ENCODE peak calls at places on chromosomes 7 and 10, in nine cellular contexts. G is fibroblast of pulmonary artery, N is AG10803, T is fibroblast of lung, O is IMR-90, D is uterus, S is lower lobe of right lung, B is hepatocyte, R is bronchial epithelial cell. C is an unnamed sample.

GRCh38 chr10:3148041-3148440 is 24.5 kb downstream of the PITRM1 start:
- DNase-seq in T (no peak), N (no peak), G (no peak), B (no peak), S (no peak), R (no peak), O (no peak), D (no peak), C (no peak)

GRCh38 chr10:69639291-69640195 is 9.5 kb downstream of the FAM241B start:
- DNase-seq in O (peak; percentile 56), N (peak; percentile 55), R (peak; percentile 74), G (peak; percentile 76), T (peak; percentile 70), D (peak; percentile 46), S (peak; percentile 63), B (peak; percentile 80), C (peak; percentile 64)

GRCh38 chr7:27723086-27723485 is 16.9 kb upstream of the TAX1BP1 start:
- DNase-seq in N (peak; percentile 44), G (peak; percentile 27), S (no peak), T (no peak), R (peak; percentile 43), O (no peak), B (no peak), D (no peak), C (peak; percentile 9)

GRCh38 chr10:69936091-69936490 is 116.6 kb upstream of the MACROH2A2 start:
- DNase-seq in B (no peak), R (no peak), N (no peak), D (no peak), S (no peak), G (no peak), O (no peak), T (no peak), C (no peak)

GRCh38 chr7:104267701-104268368 is 60.0 kb upstream of the ORC5 start:
- DNase-seq in R (peak; percentile 40), T (peak; percentile 39), S (no peak), O (peak; percentile 28), B (no peak), G (peak; percentile 44), N (peak; percentile 17), D (no peak), C (peak; percentile 27)

GRCh38 chr7:129037585-129037984 is 17.3 kb downstream of the TNPO3 start:
- DNase-seq in S (no peak), T (no peak), R (no peak), D (no peak), N (no peak), B (no peak), G (no peak), O (no peak), C (no peak)

GRCh38 chr10:60434418-60435046 is 44.9 kb upstream of the ANK3 start:
- DNase-seq in T (peak; percentile 80), S (no peak), D (peak; percentile 18), N (peak; percentile 64), R (peak; percentile 64), O (peak; percentile 74), G (peak; percentile 83), B (peak; percentile 65), C (peak; percentile 80)

GRCh38 chr10:78991187-78991586 is 77.6 kb upstream of the ZMIZ1 start:
- DNase-seq in G (no peak), R (peak; percentile 93), N (no peak), D (no peak), S (no peak), B (no peak), T (no peak), O (peak; percentile 46), C (peak; percentile 29)

GRCh38 chr7:22137026-22137425 is 191.3 kb upstream of the CDCA7L start:
- DNase-seq in B (no peak), N (peak; percentile 87), T (no peak), R (no peak), O (peak; percentile 22), G (peak; percentile 17), D (no peak), S (no peak), C (peak; percentile 57)

GRCh38 chr10:55397777-55398176 is 596.7 kb upstream of the PCDH15 start:
- DNase-seq in B (no peak), O (no peak), R (no peak), N (no peak), T (no peak), D (no peak), S (no peak), G (no peak), C (no peak)

GRCh38 chr10:6204063-6204340 is 1.3 kb downstream of the PFKFB3 start:
- DNase-seq in G (no peak), B (no peak), N (no peak), D (peak; percentile 41), S (peak; percentile 80), T (no peak), O (no peak), R (no peak), C (no peak)

GRCh38 chr7:99694912-99695304 is 15.1 kb upstream of the CYP3A5 start:
- DNase-seq in D (no peak), R (no peak), S (no peak), G (no peak), B (no peak), N (no peak), O (no peak), T (no peak), C (no peak)

GRCh38 chr10:77195101-77195500 is 442.5 kb downstream of the KCNMA1 start:
- DNase-seq in B (peak; percentile 35), S (no peak), G (peak; percentile 82), N (peak; percentile 88), R (peak; percentile 79), O (peak; percentile 90), D (peak; percentile 45), T (peak; percentile 71), C (peak; percentile 85)

GRCh38 chr10:31322647-31323046 is 3.6 kb downstream of the ZEB1 start:
- DNase-seq in N (peak; percentile 32), G (peak; percentile 20), B (no peak), T (peak; percentile 37), O (peak; percentile 25), D (no peak), R (no peak), S (no peak), C (no peak)
- TF ChIP-seq CTCF in N (peak; percentile 67), G (peak; percentile 46), B (peak; percentile 26), T (peak; percentile 57), O (no peak), D (peak; percentile 41), R (no peak), S (peak; percentile 27), C (peak; percentile 46)

GRCh38 chr10:42880255-42880620 is 97.6 kb downstream of the BMS1 start:
- DNase-seq in R (no peak), O (no peak), D (no peak), S (no peak), G (no peak), B (no peak), N (no peak), T (no peak), C (no peak)

GRCh38 chr10:42877496-42878030 is 95.0 kb downstream of the BMS1 start:
- DNase-seq in R (no peak), D (no peak), T (no peak), S (no peak), B (no peak), G (no peak), N (no peak), O (no peak), C (no peak)

GRCh38 chr10:42879380-42880254 is 97.0 kb downstream of the BMS1 start:
- DNase-seq in G (no peak), B (no peak), R (no peak), D (no peak), T (no peak), N (no peak), O (no peak), S (peak; percentile 41), C (no peak)

GRCh38 chr10:42878134-42878820 is 95.7 kb downstream of the BMS1 start:
- DNase-seq in S (no peak), G (no peak), N (no peak), O (no peak), R (no peak), B (no peak), T (no peak), D (no peak), C (no peak)

GRCh38 chr10:42878821-42879195 is 96.2 kb downstream of the BMS1 start:
- DNase-seq in O (no peak), B (no peak), S (no peak), N (no peak), R (no peak), T (no peak), D (no peak), G (no peak), C (no peak)
- H3K4me3 ChIP-seq in O (no peak overlapping the region), B (no peak overlapping the region), S (no peak overlapping the region), N (no peak overlapping the region), R (no peak overlapping the region), T (no peak overlapping the region), D (no peak overlapping the region), G (no peak overlapping the region), C (no peak overlapping the region)

DNA sequence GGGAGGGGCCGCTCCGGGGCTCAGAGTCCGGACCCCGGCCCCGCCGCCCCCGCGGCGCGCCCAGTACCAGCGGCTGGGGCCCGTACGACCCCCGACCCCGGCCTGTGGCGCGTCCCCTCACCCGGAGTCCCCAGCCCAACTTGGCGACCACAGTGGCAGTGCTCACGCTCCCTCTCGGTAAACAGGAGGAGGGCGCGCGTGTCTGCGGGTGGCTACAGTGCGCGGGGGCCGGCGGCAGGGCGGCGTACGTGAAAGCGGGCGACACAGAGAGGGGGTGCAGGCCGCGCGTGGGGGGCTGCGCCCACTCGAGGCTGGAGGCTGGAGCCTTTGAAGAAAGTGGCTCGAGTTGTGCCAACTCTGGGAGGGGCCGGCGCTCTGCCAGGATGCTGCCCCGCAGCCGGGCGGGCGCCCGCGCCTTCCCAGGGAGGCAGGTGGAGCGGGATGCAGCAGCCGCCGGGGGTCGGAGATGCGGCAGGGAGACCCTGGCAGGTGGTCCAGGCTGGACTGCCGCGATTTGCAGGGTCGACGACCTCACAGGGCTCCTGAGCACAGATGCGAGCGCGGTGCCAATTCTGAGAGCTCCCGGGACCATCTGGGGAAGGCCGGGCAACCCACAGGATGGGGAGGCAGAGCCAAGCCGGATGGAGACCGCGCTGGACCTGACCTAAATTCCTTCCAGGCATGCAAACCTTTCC is 655 bp downstream of the PTPRE start:
- DNase-seq in R (no peak), D (no peak), B (peak; percentile 37), O (no peak), T (peak; percentile 18), S (peak; percentile 68), N (peak; percentile 82), G (peak; percentile 58), C (peak; percentile 33)
- TF ChIP-seq CTCF in R (no peak), D (no peak), B (no peak), O (no peak), T (no peak), S (no peak), N (no peak), G (no peak), C (no peak)

DNA sequence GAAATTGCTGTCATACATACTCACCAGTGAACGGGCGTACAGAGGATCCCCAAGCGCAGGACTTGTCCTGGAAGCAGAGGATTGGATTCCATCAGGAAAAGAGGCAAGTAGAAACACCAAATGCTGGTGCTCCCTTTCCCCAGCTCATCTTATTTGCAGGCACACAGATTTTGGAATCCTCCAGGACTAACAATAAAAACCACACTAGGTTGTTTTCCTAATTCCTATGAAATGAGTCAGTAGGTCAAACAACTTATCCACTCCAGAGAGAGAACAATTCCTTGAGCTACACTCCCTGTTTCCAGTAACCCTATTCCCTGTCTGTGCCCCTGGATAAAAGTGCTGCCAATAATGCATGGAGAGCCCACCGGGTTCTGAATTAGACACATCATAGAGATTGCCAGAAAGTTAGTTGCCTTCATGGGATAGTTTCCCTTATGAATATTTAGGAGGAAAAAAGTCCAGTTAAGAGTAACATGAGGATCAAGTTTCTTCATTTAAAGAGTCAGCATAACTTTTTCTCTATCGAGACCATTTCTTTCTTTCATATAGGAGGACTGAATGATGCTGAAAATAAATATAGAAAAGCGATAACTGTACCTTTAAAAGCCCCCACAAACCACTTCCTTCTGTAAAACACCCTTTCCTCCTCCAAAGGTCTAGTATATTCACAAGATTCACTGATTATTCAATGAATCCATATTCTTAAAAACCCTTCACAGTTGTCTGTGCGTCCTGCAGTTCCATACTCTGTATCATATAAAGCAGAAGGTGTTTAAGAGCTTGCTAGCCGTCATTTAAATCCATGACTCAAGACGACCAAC is 178.3 kb upstream of the KLF14 start:
- DNase-seq in R (peak; percentile 80), S (no peak), O (peak; percentile 85), T (peak; percentile 84), G (peak; percentile 85), N (peak; percentile 92), B (no peak), D (no peak), C (peak; percentile 89)
- H3K4me3 ChIP-seq in R (peak overlapping the region; percentile 48), S (peak overlapping the region; percentile 58), O (peak overlapping the region; percentile 87), T (peak overlapping the region; percentile 97), G (peak overlapping the region; percentile 71), N (peak overlapping the region; percentile 68), B (peak overlapping the region; percentile 24), D (peak overlapping the region; percentile 27), C (peak overlapping the region; percentile 62)